ENCODE peak calls at places on chromosome 16, in four cellular contexts. V is fibroblast of lung; L is mesendoderm; U is stimulated activated CD8-positive, alpha-beta memory T cell treated with anti-CD3 and anti-CD28 coated beads, Interleukin-12 subunit alpha, Interleukin-12 subunit beta, amount 100 ng/mL, for 4 hours. X is an unnamed sample.
A peak's percentile ranks its signal among the peaks of the same experiment; 100 is the strongest.

GRCh38 chr16:54487933-54488332 is 201.3 kb upstream of the IRX3 start:
- DNase-seq in V (no peak), L (no peak), U (no peak), X (no peak)

GRCh38 chr16:49617710-49618330 is 238.1 kb downstream of the ZNF423 start:
- DNase-seq in V (no peak), L (no peak), U (no peak), X (no peak)

GRCh38 chr16:54287758-54288591 is 1.4 kb upstream of the IRX3 start:
- DNase-seq in V (no peak), L (peak; percentile 51), U (no peak), X (no peak)

GRCh38 chr16:3655030-3655790 is 719 bp downstream of the DNASE1 start:
- DNase-seq in V (no peak), L (no peak), U (no peak), X (no peak)

GRCh38 chr16:12878973-12879372 is 22.4 kb upstream of the SHISA9 start:
- DNase-seq in V (no peak), L (no peak), U (no peak), X (no peak)

GRCh38 chr16:30997000-30997886 is 12.2 kb downstream of the HSD3B7 start:
- DNase-seq in V (peak; percentile 69), L (peak; percentile 85), U (peak; percentile 68), X (peak; percentile 100)

GRCh38 chr16:8047711-8048110 is 542.6 kb downstream of the TMEM114 start:
- DNase-seq in V (no peak), L (no peak), U (no peak), X (no peak)

GRCh38 chr16:49594706-49595534 is 221.3 kb downstream of the C16orf78 start:
- DNase-seq in V (no peak), L (no peak), U (no peak), X (no peak)

GRCh38 chr16:80034948-80035700 is 434.6 kb upstream of the MAF start:
- DNase-seq in V (no peak), L (peak; percentile 22), U (no peak), X (no peak)

GRCh38 chr16:71311553-71312158 is 22.5 kb upstream of the CMTR2 start:
- DNase-seq in V (peak; percentile 6), L (peak; percentile 74), U (no peak), X (no peak)